ENCODE peak calls at places on chromosomes 3 and 15, in nine cellular contexts. O, G, Y, I, S, D, T, F and J are unnamed samples.

GRCh38 chr3:28915711-28916481 is 365.0 kb upstream of the RBMS3 start:
- DNase-seq in S (no peak), G (peak), O (no peak), I (peak), Y (peak), T (peak), F (no peak), D (no peak), J (no peak)

GRCh38 chr3:10804183-10804648 is 11.8 kb upstream of the SLC6A11 start:
- DNase-seq in D (no peak), S (no peak), Y (peak), I (no peak), T (peak), O (no peak), G (no peak), F (no peak), J (no peak)

GRCh38 chr15:88048237-88048636 is 208.3 kb downstream of the NTRK3 start:
- DNase-seq in Y (no peak), D (no peak), I (no peak), T (no peak), S (no peak), G (no peak), F (no peak), O (no peak), J (no peak)

GRCh38 chr3:139520028-139520737 is 19.4 kb downstream of the RBP1 start:
- DNase-seq in G (no peak), D (no peak), Y (peak), S (no peak), I (no peak), O (no peak), T (peak), F (no peak), J (no peak)

GRCh38 chr15:88658972-88659931 is 20.4 kb downstream of the ISG20 start:
- DNase-seq in S (no peak), T (no peak), Y (peak), I (no peak), D (no peak), G (peak), F (peak), O (no peak), J (no peak)

GRCh38 chr15:77907824-77908751 is 169.4 kb downstream of the TBC1D2B start:
- DNase-seq in F (no peak), O (no peak), Y (peak), S (no peak), G (no peak), D (no peak), I (no peak), T (peak), J (peak)

GRCh38 chr15:75201609-75202250 is at the start of gene C15orf39:
- DNase-seq in O (peak), S (peak), I (no peak), T (peak), Y (peak), D (no peak), F (peak), G (peak), J (peak)

GRCh38 chr3:110567032-110567431 is 504.6 kb upstream of the NECTIN3 start:
- DNase-seq in T (no peak), S (no peak), O (no peak), F (no peak), Y (no peak), D (no peak), G (no peak), I (no peak), J (no peak)

GRCh38 chr3:45536316-45536715 is 58.2 kb upstream of the LIMD1 start:
- DNase-seq in D (no peak), Y (no peak), G (no peak), I (no peak), T (no peak), F (no peak), S (no peak), O (no peak), J (no peak)

GRCh38 chr15:31100738-31101137 is 787 bp downstream of the TRPM1 start:
- DNase-seq in I (no peak), F (no peak), G (no peak), Y (no peak), D (no peak), O (no peak), T (no peak), S (no peak), J (no peak)

GRCh38 chr15:68553994-68554715 is 24.6 kb upstream of the CORO2B start:
- DNase-seq in Y (peak), O (no peak), T (peak), D (no peak), G (no peak), S (peak), F (peak), I (no peak), J (peak)

GRCh38 chr3:54633444-54634121 is 294.3 kb downstream of the LRTM1 start:
- DNase-seq in T (peak), F (no peak), S (no peak), Y (no peak), D (no peak), O (no peak), G (no peak), I (no peak), J (no peak)

GRCh38 chr15:45023659-45024320 is 795 bp downstream of the SORD start:
- DNase-seq in S (no peak), T (peak), G (peak), D (no peak), I (no peak), F (no peak), Y (peak), O (no peak), J (no peak)

GRCh38 chr3:13480340-13481318 is 523 bp downstream of the HDAC11 start:
- DNase-seq in G (no peak), F (peak), D (no peak), T (peak), Y (no peak), I (no peak), S (peak), O (no peak), J (peak)

GRCh38 chr3:17841190-17841828 is 98.9 kb upstream of the TBC1D5 start:
- DNase-seq in S (peak), F (peak), D (no peak), Y (peak), G (no peak), I (peak), T (peak), O (peak), J (peak)

GRCh38 chr15:77036537-77037474 is 34.1 kb downstream of the TSPAN3 start:
- DNase-seq in I (no peak), G (no peak), O (no peak), T (no peak), S (no peak), Y (no peak), F (no peak), D (no peak), J (no peak)

GRCh38 chr3:12436514-12437222 is 47.6 kb upstream of the TSEN2 start:
- DNase-seq in Y (peak), O (no peak), T (no peak), G (peak), S (no peak), I (no peak), D (no peak), F (no peak), J (no peak)

GRCh38 chr3:184558726-184559125 is 2.9 kb upstream of the EPHB3 start:
- DNase-seq in Y (no peak), I (no peak), S (no peak), F (no peak), D (no peak), O (no peak), T (no peak), G (no peak), J (no peak)

GRCh38 chr15:64825081-64825430 is 391 bp downstream of the PIF1 start:
- DNase-seq in G (no peak), S (no peak), D (no peak), F (no peak), I (no peak), Y (peak), T (no peak), O (no peak), J (no peak)

GRCh38 chr15:60917469-60918130 is 311.5 kb downstream of the RORA start:
- DNase-seq in Y (no peak), O (no peak), G (no peak), I (no peak), F (peak), S (no peak), T (no peak), D (no peak), J (no peak)

GRCh38 chr15:36370735-36371115 is 208.7 kb upstream of the CDIN1 start:
- DNase-seq in G (no peak), D (no peak), Y (peak), I (peak), S (no peak), F (no peak), O (no peak), T (peak), J (no peak)

GRCh38 chr3:36777424-36778218 is 13.3 kb upstream of the DCLK3 start:
- DNase-seq in I (no peak), S (no peak), O (no peak), D (no peak), T (no peak), F (no peak), Y (no peak), G (no peak), J (no peak)

GRCh38 chr15:67745059-67745993 is 80.0 kb upstream of the SKOR1 start:
- DNase-seq in T (no peak), F (no peak), Y (no peak), S (no peak), G (peak), D (no peak), O (no peak), I (no peak), J (no peak)

GRCh38 chr3:7779331-7779730 is 722.3 kb upstream of the LMCD1 start:
- DNase-seq in Y (no peak), D (no peak), F (no peak), G (peak), I (no peak), S (no peak), O (no peak), T (peak), J (no peak)

GRCh38 chr3:4977889-4978258 is 1.4 kb upstream of the BHLHE40 start:
- DNase-seq in D (peak), S (no peak), F (no peak), T (no peak), G (no peak), O (no peak), Y (no peak), I (no peak), J (no peak)

GRCh38 chr15:48358681-48359152 is 27.5 kb downstream of the DUT start:
- DNase-seq in F (no peak), O (no peak), S (no peak), I (no peak), G (no peak), D (no peak), Y (peak), T (no peak), J (no peak)

GRCh38 chr3:134029734-134030381 is at the start of gene SLCO2A1:
- DNase-seq in Y (peak), G (no peak), T (peak), F (peak), S (no peak), I (no peak), O (peak), D (no peak), J (no peak)

GRCh38 chr3:184565421-184566211 is 4.0 kb downstream of the EPHB3 start:
- DNase-seq in D (no peak), T (peak), F (no peak), G (peak), O (no peak), S (no peak), Y (peak), I (no peak), J (no peak)

GRCh38 chr15:52144656-52145055 is 32.1 kb upstream of the BCL2L10 start:
- DNase-seq in S (no peak), O (no peak), I (no peak), D (no peak), F (no peak), G (no peak), Y (peak), T (peak), J (no peak)

GRCh38 chr3:32120480-32120879 is 14.1 kb downstream of the GPD1L start:
- DNase-seq in D (no peak), F (no peak), T (peak), S (no peak), Y (no peak), I (no peak), O (no peak), G (no peak), J (no peak)

GRCh38 chr15:33580526-33580925 is 269.8 kb downstream of the RYR3 start:
- DNase-seq in Y (peak), T (peak), G (peak), F (no peak), O (no peak), D (no peak), I (no peak), S (no peak), J (no peak)

GRCh38 chr3:196235452-196236122 is 19.3 kb downstream of the SLC51A start:
- DNase-seq in G (no peak), D (no peak), F (no peak), T (no peak), S (no peak), Y (no peak), I (no peak), O (no peak), J (no peak)

GRCh38 chr3:16512435-16513140 is 911 bp downstream of the RFTN1 start:
- DNase-seq in S (peak), F (peak), T (peak), Y (no peak), I (no peak), G (no peak), D (no peak), O (no peak), J (peak)